ENCODE peak calls at places on chromosomes 2 and 18, in four cellular contexts. K is endodermal cell, F is psoas muscle, X is lower lobe of right lung. P is an unnamed sample.

GRCh38 chr18:10475633-10476388 is 21.4 kb downstream of the APCDD1 start:
- DNase-seq in K (no peak), X (no peak), F (no peak), P (no peak)

GRCh38 chr2:31219131-31219969 is 2.0 kb upstream of the CAPN14 start:
- DNase-seq in X (no peak), K (no peak), F (no peak), P (no peak)

GRCh38 chr2:232522014-232522854 is 2.0 kb downstream of the PRSS56 start:
- DNase-seq in X (peak), K (peak), F (peak), P (no peak)

GRCh38 chr18:25298853-25299274 is 53.1 kb downstream of the ZNF521 start:
- DNase-seq in K (no peak), X (no peak), F (peak), P (no peak)

GRCh38 chr18:33440011-33440383 is 524 bp downstream of the CCDC178 start:
- DNase-seq in K (peak), F (no peak), X (no peak), P (no peak)

GRCh38 chr2:85695691-85696668 is 1.8 kb downstream of the GNLY start:
- DNase-seq in K (no peak), F (no peak), X (no peak), P (no peak)

GRCh38 chr2:11903085-11903484 is 156.7 kb downstream of the LPIN1 start:
- DNase-seq in K (no peak), X (no peak), F (no peak), P (no peak)

GRCh38 chr18:30457156-30457555 is 585.4 kb downstream of the DSC3 start:
- DNase-seq in F (no peak), K (no peak), X (no peak), P (no peak)

GRCh38 chr2:142716463-142717242 is 160.8 kb upstream of the KYNU start:
- DNase-seq in K (peak), F (no peak), X (no peak), P (no peak)

GRCh38 chr2:61855178-61855523 is 1.3 kb upstream of the FAM161A start:
- DNase-seq in X (no peak), K (peak), F (no peak), P (no peak)

GRCh38 chr2:232854082-232854481 is 16.0 kb upstream of the SNORC start:
- DNase-seq in X (peak), K (no peak), F (no peak), P (no peak)

GRCh38 chr2:130391058-130391871 is 35.4 kb downstream of the PTPN18 start:
- DNase-seq in X (peak), F (peak), K (peak), P (peak)

GRCh38 chr2:170566138-170566537 is 149.0 kb upstream of the SP5 start:
- DNase-seq in F (no peak), X (no peak), K (no peak), P (no peak)

GRCh38 chr2:113200736-113201490 is 27.1 kb downstream of the PSD4 start:
- DNase-seq in F (no peak), X (no peak), K (no peak), P (no peak)

GRCh38 chr2:176488446-176488845 is 219.2 kb downstream of the MTX2 start:
- DNase-seq in F (no peak), K (no peak), X (no peak), P (no peak)

GRCh38 chr2:226187126-226187525 is 612.5 kb downstream of the IRS1 start:
- DNase-seq in F (no peak), X (no peak), K (no peak), P (no peak)

GRCh38 chr2:239257511-239257937 is 143.3 kb downstream of the HDAC4 start:
- DNase-seq in X (no peak), K (no peak), F (no peak), P (no peak)

GRCh38 chr2:165313448-165313847 is 74.2 kb downstream of the SCN2A start:
- DNase-seq in X (no peak), F (no peak), K (no peak), P (no peak)
- H3K4me3 ChIP-seq in X (no peak), F (no peak), K (no peak), P (no peak)

GRCh38 chr18:47574966-47575365 is 323.5 kb upstream of the SKOR2 start:
- DNase-seq in F (no peak), X (no peak), K (no peak), P (no peak)
- TF ChIP-seq CTCF in F (no peak), X (no peak), K (no peak), P (no peak)

GRCh38 chr2:102080451-102081054 is 62.0 kb upstream of the IL1R1 start:
- DNase-seq in X (no peak), F (no peak), K (no peak), P (no peak)

GRCh38 chr2:102081600-102081999 is 60.9 kb upstream of the IL1R1 start:
- DNase-seq in F (no peak), K (no peak), X (no peak), P (no peak)

GRCh38 chr2:102085238-102085637 is 57.3 kb upstream of the IL1R1 start:
- DNase-seq in X (no peak), F (no peak), K (no peak), P (no peak)

GRCh38 chr2:102082591-102083586 is 59.7 kb upstream of the IL1R1 start:
- DNase-seq in X (no peak), F (no peak), K (no peak), P (no peak)

GRCh38 chr2:102084651-102085050 is 57.9 kb upstream of the IL1R1 start:
- DNase-seq in X (no peak), K (no peak), F (no peak), P (no peak)
- H3K27ac ChIP-seq in X (no peak), K (no peak), F (peak), P (no peak)

GRCh38 chr2:217831306-217831705 is 171.5 kb downstream of the TNS1 start:
- DNase-seq in F (no peak), K (no peak), X (no peak), P (no peak)
- H3K4me3 ChIP-seq in F (no peak), K (no peak), X (no peak), P (no peak)